ENCODE peak calls at places on chromosomes 12 and 14, in six cellular contexts. One of them, this sample, is unnamed.

GRCh38 chr12:104494137-104494815 is 37.5 kb downstream of the CHST11 start:
- DNase-seq in PC-3: no peak
- DNase-seq in GM23248: peak; percentile 73
- DNase-seq in psoas muscle: no peak
- DNase-seq in tibial nerve: no peak
- DNase-seq in CD8-positive, alpha-beta T cell: peak; percentile 59
- DNase-seq in this sample: no peak

GRCh38 chr12:109293106-109293505 is 16.0 kb downstream of the FOXN4 start:
- DNase-seq in PC-3: no peak
- DNase-seq in CD8-positive, alpha-beta T cell: no peak
- DNase-seq in tibial nerve: no peak
- DNase-seq in GM23248: no peak
- DNase-seq in psoas muscle: no peak
- DNase-seq in this sample: no peak

GRCh38 chr12:10033783-10034381 is 3.4 kb downstream of the CLEC9A start:
- DNase-seq in GM23248: peak; percentile 48
- DNase-seq in PC-3: peak; percentile 42
- DNase-seq in psoas muscle: no peak
- DNase-seq in CD8-positive, alpha-beta T cell: no peak
- DNase-seq in tibial nerve: no peak
- DNase-seq in this sample: no peak

GRCh38 chr14:34853041-34853440 is 22.1 kb downstream of the BAZ1A start:
- DNase-seq in CD8-positive, alpha-beta T cell: no peak
- DNase-seq in psoas muscle: no peak
- DNase-seq in GM23248: no peak
- DNase-seq in tibial nerve: no peak
- DNase-seq in PC-3: no peak
- DNase-seq in this sample: no peak

GRCh38 chr14:63248211-63248610 is 44.0 kb downstream of the RHOJ start:
- DNase-seq in tibial nerve: no peak
- DNase-seq in PC-3: no peak
- DNase-seq in GM23248: peak; percentile 53
- DNase-seq in psoas muscle: no peak
- DNase-seq in CD8-positive, alpha-beta T cell: no peak
- DNase-seq in this sample: no peak

GRCh38 chr14:60348211-60348610 is 99.2 kb downstream of the PPM1A start:
- DNase-seq in PC-3: no peak
- DNase-seq in GM23248: no peak
- DNase-seq in CD8-positive, alpha-beta T cell: no peak
- DNase-seq in tibial nerve: no peak
- DNase-seq in psoas muscle: no peak
- DNase-seq in this sample: no peak

GRCh38 chr14:82084813-82085212 is 551.2 kb upstream of the SEL1L start:
- DNase-seq in tibial nerve: no peak
- DNase-seq in GM23248: no peak
- DNase-seq in PC-3: no peak
- DNase-seq in psoas muscle: no peak
- DNase-seq in CD8-positive, alpha-beta T cell: no peak
- DNase-seq in this sample: no peak

GRCh38 chr12:80837342-80837978 is 100.3 kb downstream of the LIN7A start:
- DNase-seq in CD8-positive, alpha-beta T cell: no peak
- DNase-seq in GM23248: peak; percentile 77
- DNase-seq in tibial nerve: peak; percentile 21
- DNase-seq in PC-3: peak; percentile 51
- DNase-seq in psoas muscle: no peak
- DNase-seq in this sample: no peak

GRCh38 chr12:131229426-131230339 is 276.0 kb downstream of the ADGRD1 start:
- DNase-seq in PC-3: no peak
- DNase-seq in psoas muscle: no peak
- DNase-seq in CD8-positive, alpha-beta T cell: no peak
- DNase-seq in tibial nerve: no peak
- DNase-seq in GM23248: no peak
- DNase-seq in this sample: no peak

GRCh38 chr12:62716866-62717477 is 218.0 kb downstream of the PPM1H start:
- DNase-seq in CD8-positive, alpha-beta T cell: no peak
- DNase-seq in psoas muscle: no peak
- DNase-seq in tibial nerve: no peak
- DNase-seq in PC-3: peak; percentile 67
- DNase-seq in GM23248: no peak
- DNase-seq in this sample: no peak

GRCh38 chr14:50533314-50533705 is 941 bp upstream of the MAP4K5 start:
- DNase-seq in CD8-positive, alpha-beta T cell: no peak
- DNase-seq in tibial nerve: no peak
- DNase-seq in PC-3: no peak
- DNase-seq in psoas muscle: no peak
- DNase-seq in GM23248: no peak
- DNase-seq in this sample: no peak

GRCh38 chr12:114984641-114985041 is 300.7 kb upstream of the TBX3 start:
- DNase-seq in PC-3: no peak
- DNase-seq in CD8-positive, alpha-beta T cell: no peak
- DNase-seq in GM23248: no peak
- DNase-seq in psoas muscle: no peak
- DNase-seq in tibial nerve: no peak
- DNase-seq in this sample: no peak

GRCh38 chr14:35687335-35687939 is 121.7 kb downstream of the RALGAPA1 start:
- DNase-seq in GM23248: peak; percentile 76
- DNase-seq in PC-3: peak; percentile 80
- DNase-seq in CD8-positive, alpha-beta T cell: peak; percentile 24
- DNase-seq in psoas muscle: no peak
- DNase-seq in tibial nerve: no peak
- DNase-seq in this sample: no peak

GRCh38 chr12:101086490-101086889 is 123.5 kb downstream of the SLC5A8 start:
- DNase-seq in tibial nerve: no peak
- DNase-seq in CD8-positive, alpha-beta T cell: no peak
- DNase-seq in psoas muscle: no peak
- DNase-seq in PC-3: peak; percentile 6
- DNase-seq in GM23248: peak; percentile 74
- DNase-seq in this sample: no peak

GRCh38 chr14:58663494-58664111 is 25.8 kb downstream of the DACT1 start:
- DNase-seq in tibial nerve: no peak
- DNase-seq in CD8-positive, alpha-beta T cell: no peak
- DNase-seq in GM23248: peak; percentile 71
- DNase-seq in psoas muscle: no peak
- DNase-seq in PC-3: no peak
- DNase-seq in this sample: no peak

GRCh38 chr14:65658202-65658601 is 245.7 kb downstream of the FUT8 start:
- DNase-seq in CD8-positive, alpha-beta T cell: no peak
- DNase-seq in GM23248: peak; percentile 67
- DNase-seq in psoas muscle: no peak
- DNase-seq in tibial nerve: no peak
- DNase-seq in PC-3: peak; percentile 85
- DNase-seq in this sample: no peak

GRCh38 chr12:52004042-52004648 is 2.6 kb upstream of the TAMALIN start:
- DNase-seq in GM23248: peak; percentile 79
- DNase-seq in tibial nerve: peak; percentile 54
- DNase-seq in PC-3: peak; percentile 65
- DNase-seq in psoas muscle: peak; percentile 47
- DNase-seq in CD8-positive, alpha-beta T cell: no peak
- DNase-seq in this sample: peak; percentile 59

GRCh38 chr14:78446807-78447206 is 276.6 kb downstream of the NRXN3 start:
- DNase-seq in tibial nerve: no peak
- DNase-seq in PC-3: no peak
- DNase-seq in GM23248: peak; percentile 25
- DNase-seq in psoas muscle: no peak
- DNase-seq in CD8-positive, alpha-beta T cell: no peak
- DNase-seq in this sample: no peak

GRCh38 chr12:10802587-10802986 is at the start of gene TAS2R7:
- DNase-seq in PC-3: no peak
- DNase-seq in psoas muscle: no peak
- DNase-seq in tibial nerve: no peak
- DNase-seq in CD8-positive, alpha-beta T cell: no peak
- DNase-seq in GM23248: no peak
- DNase-seq in this sample: no peak

GRCh38 chr12:129483494-129483893 is 420.3 kb downstream of the TMEM132D start:
- DNase-seq in CD8-positive, alpha-beta T cell: no peak
- DNase-seq in GM23248: no peak
- DNase-seq in tibial nerve: no peak
- DNase-seq in PC-3: no peak
- DNase-seq in psoas muscle: no peak
- DNase-seq in this sample: no peak

GRCh38 chr12:124392271-124392990 is 97.5 kb downstream of the RFLNA start:
- DNase-seq in PC-3: no peak
- DNase-seq in tibial nerve: no peak
- DNase-seq in CD8-positive, alpha-beta T cell: peak; percentile 13
- DNase-seq in GM23248: peak; percentile 80
- DNase-seq in psoas muscle: peak; percentile 60
- DNase-seq in this sample: peak; percentile 86

GRCh38 chr14:60204843-60205774 is 39.9 kb upstream of the DHRS7 start:
- DNase-seq in tibial nerve: no peak
- DNase-seq in psoas muscle: no peak
- DNase-seq in PC-3: no peak
- DNase-seq in CD8-positive, alpha-beta T cell: no peak
- DNase-seq in GM23248: no peak
- DNase-seq in this sample: no peak

GRCh38 chr14:32763673-32764072 is 175.0 kb upstream of the NPAS3 start:
- DNase-seq in GM23248: no peak
- DNase-seq in CD8-positive, alpha-beta T cell: no peak
- DNase-seq in psoas muscle: no peak
- DNase-seq in PC-3: no peak
- DNase-seq in tibial nerve: no peak
- DNase-seq in this sample: no peak

GRCh38 chr14:61211476-61212262 is 69.5 kb downstream of the TMEM30B start:
- DNase-seq in tibial nerve: no peak
- DNase-seq in psoas muscle: no peak
- DNase-seq in PC-3: no peak
- DNase-seq in CD8-positive, alpha-beta T cell: no peak
- DNase-seq in GM23248: no peak
- DNase-seq in this sample: no peak

GRCh38 chr12:88185988-88186387 is 43.9 kb downstream of the TMTC3 start:
- DNase-seq in CD8-positive, alpha-beta T cell: no peak
- DNase-seq in GM23248: peak; percentile 86
- DNase-seq in psoas muscle: no peak
- DNase-seq in tibial nerve: no peak
- DNase-seq in PC-3: peak; percentile 89
- DNase-seq in this sample: no peak

GRCh38 chr14:46691819-46692218 is 40.2 kb upstream of the RPL10L start:
- DNase-seq in psoas muscle: no peak
- DNase-seq in GM23248: no peak
- DNase-seq in tibial nerve: no peak
- DNase-seq in PC-3: no peak
- DNase-seq in CD8-positive, alpha-beta T cell: no peak
- DNase-seq in this sample: no peak

DNA sequence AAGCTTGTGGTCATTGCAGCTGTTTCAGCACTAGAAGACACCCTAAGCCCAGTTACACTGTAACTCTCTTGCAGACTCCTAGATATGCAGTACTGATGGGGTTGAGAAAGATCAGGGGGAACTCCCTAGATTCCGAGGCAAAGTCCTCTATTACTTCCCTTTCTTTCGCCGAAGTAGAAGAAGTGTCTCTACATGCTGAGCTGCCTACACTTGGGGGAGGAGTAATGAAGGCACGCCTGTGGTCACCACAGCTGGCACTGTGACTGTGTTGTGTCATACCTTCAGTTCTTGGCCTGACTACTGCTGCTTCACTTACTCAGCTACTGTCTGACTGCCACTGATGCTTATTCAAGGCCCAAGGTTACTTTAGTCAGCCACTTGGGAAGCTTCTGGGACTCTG is 35.1 kb upstream of the RPL10L start:
- DNase-seq in tibial nerve: no peak
- DNase-seq in GM23248: no peak
- DNase-seq in psoas muscle: no peak
- DNase-seq in PC-3: no peak
- DNase-seq in CD8-positive, alpha-beta T cell: no peak
- DNase-seq in this sample: no peak
- H3K9me3 ChIP-seq in tibial nerve: no peaks in the 10 kb centered on the region
- H3K9me3 ChIP-seq in GM23248: peaks cover 5% of the 10 kb centered on the region
- H3K9me3 ChIP-seq in psoas muscle: peaks cover 3% of the 10 kb centered on the region
- H3K9me3 ChIP-seq in PC-3: peaks cover 14% of the 10 kb centered on the region
- H3K9me3 ChIP-seq in CD8-positive, alpha-beta T cell: no peaks in the 10 kb centered on the region
- H3K9me3 ChIP-seq in this sample: peaks cover 32% of the 10 kb centered on the region

DNA sequence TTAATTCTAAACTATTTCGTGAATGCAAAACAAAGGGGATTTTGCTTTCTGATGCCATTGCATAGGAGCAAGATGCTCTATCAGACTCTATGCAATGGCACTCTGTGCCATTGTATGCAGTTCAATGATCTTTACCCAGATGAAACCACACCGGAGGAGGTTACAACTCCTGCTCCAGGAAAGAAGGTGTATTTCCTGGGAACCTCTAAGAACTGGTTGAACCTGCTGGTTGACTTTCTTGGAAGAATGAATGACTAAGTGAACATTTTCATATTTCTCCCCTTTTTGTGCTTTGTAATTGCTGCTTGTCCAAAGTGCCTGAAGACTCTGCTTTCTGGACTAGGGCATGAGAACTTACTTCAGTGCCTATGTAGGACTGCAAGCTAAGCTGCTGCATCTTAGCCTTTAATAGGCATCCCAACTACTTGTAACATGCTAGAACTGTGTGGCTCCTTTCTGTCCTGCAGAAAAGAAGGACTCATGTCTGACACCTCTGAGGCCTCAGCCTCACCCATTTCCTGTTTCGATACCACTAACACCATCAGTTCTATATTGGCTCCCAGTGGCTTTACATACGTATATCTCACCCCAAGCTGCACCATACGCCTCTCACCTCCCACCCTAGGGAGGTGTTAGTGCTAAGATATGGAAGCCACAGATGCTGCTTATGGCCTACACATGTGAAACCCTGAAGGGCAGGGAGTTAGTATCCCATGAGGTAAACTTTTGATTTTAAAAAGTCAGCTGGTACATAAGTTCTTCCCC is 193.5 kb upstream of the CNOT2 start:
- DNase-seq in PC-3: peak; percentile 96
- DNase-seq in psoas muscle: no peak
- DNase-seq in GM23248: no peak
- DNase-seq in tibial nerve: no peak
- DNase-seq in CD8-positive, alpha-beta T cell: peak; percentile 5
- DNase-seq in this sample: no peak
- H3K4me3 ChIP-seq in PC-3: peak overlapping the region; percentile 8
- H3K4me3 ChIP-seq in psoas muscle: no peak overlapping the region
- H3K4me3 ChIP-seq in GM23248: no peak overlapping the region
- H3K4me3 ChIP-seq in tibial nerve: no peak overlapping the region
- H3K4me3 ChIP-seq in CD8-positive, alpha-beta T cell: no peak overlapping the region
- H3K4me3 ChIP-seq in this sample: no peak overlapping the region

GRCh38 chr12:11825278-11825677 is 175.8 kb downstream of the ETV6 start:
- DNase-seq in tibial nerve: no peak
- DNase-seq in CD8-positive, alpha-beta T cell: no peak
- DNase-seq in psoas muscle: no peak
- DNase-seq in PC-3: no peak
- DNase-seq in GM23248: no peak
- DNase-seq in this sample: no peak
- H3K4me1 ChIP-seq in tibial nerve: no peaks in the 10 kb centered on the region
- H3K4me1 ChIP-seq in CD8-positive, alpha-beta T cell: peaks cover 4% of the 10 kb centered on the region
- H3K4me1 ChIP-seq in psoas muscle: peaks cover 11% of the 10 kb centered on the region
- H3K4me1 ChIP-seq in PC-3: no peaks in the 10 kb centered on the region
- H3K4me1 ChIP-seq in GM23248: peaks cover 19% of the 10 kb centered on the region
- H3K4me1 ChIP-seq in this sample: peaks cover 4% of the 10 kb centered on the region

DNA sequence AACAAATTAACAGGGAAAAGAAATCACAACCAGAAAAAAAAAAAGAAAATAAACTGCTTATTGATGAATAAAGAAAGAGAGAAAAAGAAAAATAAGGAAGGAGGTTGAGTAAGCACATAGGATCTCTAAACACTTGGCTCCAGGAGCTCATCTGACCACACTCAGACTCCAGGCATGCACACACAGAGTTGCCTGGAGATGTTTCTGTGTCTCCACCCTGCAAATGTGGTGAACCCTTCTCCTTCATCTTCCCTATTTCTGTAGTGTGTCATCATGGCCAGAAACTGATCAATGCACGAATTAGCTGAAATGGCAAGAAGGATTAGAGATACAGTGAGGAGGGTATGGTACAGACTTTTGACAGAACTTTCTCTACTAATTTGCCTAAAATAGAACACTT is 20.2 kb downstream of the OR4N2 start:
- DNase-seq in tibial nerve: no peak
- DNase-seq in GM23248: peak; percentile 35
- DNase-seq in psoas muscle: no peak
- DNase-seq in PC-3: no peak
- DNase-seq in CD8-positive, alpha-beta T cell: no peak
- DNase-seq in this sample: no peak
- H3K9me3 ChIP-seq in tibial nerve: no peaks in the 10 kb centered on the region
- H3K9me3 ChIP-seq in GM23248: no peaks in the 10 kb centered on the region
- H3K9me3 ChIP-seq in psoas muscle: no peaks in the 10 kb centered on the region
- H3K9me3 ChIP-seq in PC-3: peaks cover 4% of the 10 kb centered on the region
- H3K9me3 ChIP-seq in CD8-positive, alpha-beta T cell: no peaks in the 10 kb centered on the region
- H3K9me3 ChIP-seq in this sample: no peaks in the 10 kb centered on the region

This sample was measured in left lung.